ENCODE peak calls at places on chromosome X, in ten cellular contexts. T, Z, Y, V, G, J, H, X, A and S are unnamed samples.

GRCh38 chrX:110851780-110852179 is 56.2 kb upstream of the CHRDL1 start:
- DNase-seq in H (no peak), X (no peak), J (no peak), A (no peak), Z (no peak), Y (peak; percentile 29), T (no peak), G (no peak), V (no peak), S (no peak)

GRCh38 chrX:22686138-22686541 is 313.6 kb upstream of the DDX53 start:
- DNase-seq in Y (peak; percentile 76), T (no peak), X (no peak), Z (peak; percentile 35), V (peak; percentile 11), H (no peak), G (no peak), A (peak; percentile 38), J (peak; percentile 71), S (peak; percentile 4)

GRCh38 chrX:107716045-107716684 is 59.4 kb downstream of the TSC22D3 start:
- DNase-seq in Y (peak; percentile 20), X (peak; percentile 28), V (peak; percentile 73), Z (no peak), J (no peak), G (peak; percentile 27), A (no peak), T (no peak), H (no peak), S (peak; percentile 42)

GRCh38 chrX:43734444-43734843 is 78.3 kb downstream of the MAOA start:
- DNase-seq in G (no peak), V (no peak), T (no peak), H (no peak), Z (no peak), X (no peak), A (no peak), J (no peak), Y (no peak), S (no peak)

GRCh38 chrX:139170526-139171173 is 359.9 kb upstream of the F9 start:
- DNase-seq in X (no peak), Z (no peak), H (no peak), T (no peak), V (no peak), A (no peak), G (no peak), J (no peak), Y (no peak), S (no peak)

GRCh38 chrX:154840856-154841255 is 6.4 kb upstream of the SMIM9 start:
- DNase-seq in V (no peak), Z (no peak), G (peak; percentile 0), H (no peak), J (peak; percentile 86), Y (no peak), T (no peak), X (no peak), A (peak; percentile 45), S (peak; percentile 71)

GRCh38 chrX:149937881-149938426 is 337 bp downstream of the EOLA2 start:
- DNase-seq in Z (no peak), T (no peak), H (peak; percentile 7), Y (no peak), A (no peak), V (peak; percentile 22), G (peak; percentile 8), J (no peak), X (peak; percentile 21), S (peak; percentile 27)

GRCh38 chrX:23667239-23668177 is at the start of gene PRDX4:
- DNase-seq in V (peak; percentile 86), H (peak; percentile 65), G (peak; percentile 48), Y (peak; percentile 91), A (peak; percentile 79), X (peak; percentile 86), J (peak; percentile 85), Z (peak; percentile 66), T (peak; percentile 43), S (peak; percentile 93)

GRCh38 chrX:153869473-153870287 is 16.3 kb downstream of the L1CAM start:
- DNase-seq in T (no peak), Z (no peak), X (no peak), Y (no peak), A (no peak), V (no peak), G (no peak), J (no peak), H (no peak), S (no peak)

GRCh38 chrX:129013574-129013973 is 509.7 kb downstream of the SMARCA1 start:
- DNase-seq in H (no peak), Y (no peak), V (no peak), T (no peak), A (no peak), Z (no peak), G (no peak), J (no peak), X (no peak), S (peak; percentile 1)

GRCh38 chrX:9188117-9188516 is 154.2 kb upstream of the FAM9B start:
- DNase-seq in A (no peak), T (no peak), V (no peak), Y (no peak), X (no peak), H (no peak), G (no peak), Z (no peak), J (no peak), S (no peak)

GRCh38 chrX:46575991-46576392 is 2.4 kb downstream of the CHST7 start:
- DNase-seq in A (no peak), T (no peak), G (no peak), H (no peak), V (no peak), Y (no peak), Z (no peak), J (peak; percentile 54), X (no peak), S (no peak)

GRCh38 chrX:13669246-13669689 is 16.3 kb downstream of the TCEANC start:
- DNase-seq in T (no peak), J (peak; percentile 94), A (peak; percentile 91), X (no peak), G (peak; percentile 29), H (no peak), Y (peak; percentile 84), V (no peak), Z (peak; percentile 41), S (peak; percentile 32)

GRCh38 chrX:68894513-68895338 is 65.9 kb downstream of the EFNB1 start:
- DNase-seq in Z (peak; percentile 30), H (no peak), G (no peak), Y (peak; percentile 43), V (no peak), X (no peak), T (no peak), A (no peak), J (peak; percentile 95), S (peak; percentile 42)

GRCh38 chrX:40245411-40246140 is 147.8 kb upstream of the BCOR start:
- DNase-seq in H (no peak), A (no peak), Y (no peak), Z (no peak), T (no peak), V (no peak), G (no peak), X (no peak), J (no peak), S (no peak)

GRCh38 chrX:46759645-46759974 is 692 bp upstream of the SLC9A7 start:
- DNase-seq in V (no peak), X (no peak), A (peak; percentile 31), Y (no peak), J (no peak), Z (no peak), T (no peak), G (no peak), H (no peak), S (peak; percentile 69)

GRCh38 chrX:68112321-68112720 is 321.0 kb downstream of the OPHN1 start:
- DNase-seq in V (no peak), X (no peak), H (no peak), Y (no peak), Z (no peak), A (peak; percentile 10), J (no peak), G (no peak), T (no peak), S (no peak)

GRCh38 chrX:98627645-98628044 is 1743.9 kb downstream of the RPA4 start:
- DNase-seq in Z (no peak), J (no peak), A (no peak), Y (no peak), G (no peak), V (no peak), X (no peak), H (no peak), T (no peak), S (no peak)

GRCh38 chrX:19698125-19698524 is 182.8 kb upstream of the MAP3K15 start:
- DNase-seq in Y (peak; percentile 77), A (peak; percentile 77), T (no peak), J (no peak), V (no peak), G (no peak), X (no peak), H (no peak), Z (peak; percentile 15), S (no peak)

GRCh38 chrX:136577562-136577961 is 45.5 kb downstream of the VGLL1 start:
- DNase-seq in X (peak; percentile 14), G (peak; percentile 55), Z (peak; percentile 12), V (peak; percentile 60), T (no peak), J (peak; percentile 60), Y (peak; percentile 39), A (peak; percentile 14), H (peak; percentile 31), S (peak; percentile 55)

GRCh38 chrX:140163376-140164159 is 198.2 kb upstream of the CXorf66 start:
- DNase-seq in T (no peak), A (no peak), Y (peak; percentile 36), G (no peak), X (no peak), J (no peak), H (no peak), Z (no peak), V (no peak), S (no peak)

GRCh38 chrX:2954541-2954940 is 25.4 kb upstream of the ARSD start:
- DNase-seq in Z (no peak), Y (no peak), X (no peak), J (no peak), A (no peak), T (no peak), V (no peak), G (no peak), H (no peak), S (no peak)

GRCh38 chrX:39577206-39577605 is 520.6 kb downstream of the BCOR start:
- DNase-seq in T (no peak), Y (no peak), A (no peak), H (no peak), Z (no peak), J (no peak), X (no peak), G (no peak), V (no peak), S (no peak)

GRCh38 chrX:78102100-78102499 is 1.9 kb upstream of the PGK1 start:
- DNase-seq in G (no peak), X (no peak), A (no peak), H (no peak), T (no peak), J (no peak), Z (no peak), V (no peak), Y (peak; percentile 4), S (no peak)

GRCh38 chrX:77447339-77448149 is at the start of gene FGF16:
- DNase-seq in J (no peak), X (no peak), G (no peak), V (peak; percentile 22), Z (no peak), A (no peak), Y (no peak), H (no peak), T (peak; percentile 18), S (no peak)

GRCh38 chrX:65581661-65582339 is 47.2 kb upstream of the LAS1L start:
- DNase-seq in V (peak; percentile 47), Z (peak; percentile 28), Y (peak; percentile 38), J (peak; percentile 86), G (peak; percentile 50), H (no peak), T (peak; percentile 33), A (peak; percentile 57), X (peak; percentile 26), S (peak; percentile 78)

GRCh38 chrX:115268421-115268820 is 21.1 kb upstream of the LUZP4 start:
- DNase-seq in V (no peak), J (no peak), Y (no peak), H (no peak), A (no peak), G (no peak), Z (no peak), T (no peak), X (no peak), S (peak; percentile 4)

GRCh38 chrX:17605676-17606075 is 131.6 kb upstream of the SCML1 start:
- DNase-seq in V (no peak), T (no peak), Y (no peak), H (no peak), Z (no peak), J (no peak), G (no peak), A (no peak), X (no peak), S (no peak)